ENCODE peak calls at places on chromosomes 4 and X, in eight cellular contexts. One of them, this sample, is unnamed.

GRCh38 chr4:102787096-102787867 is 26.5 kb upstream of the MANBA start:
- DNase-seq in foreskin fibroblast: peak; percentile 58
- DNase-seq in sigmoid colon: no peak
- DNase-seq in BE2C: no peak
- DNase-seq in body of pancreas: no peak
- DNase-seq in breast epithelium: no peak
- DNase-seq in psoas muscle: no peak
- DNase-seq in epithelial cell of proximal tubule: no peak
- DNase-seq in this sample: peak; percentile 62

GRCh38 chr4:151408630-151409469 is at the start of gene FHIP1A:
- DNase-seq in sigmoid colon: peak; percentile 82
- DNase-seq in breast epithelium: peak; percentile 92
- DNase-seq in foreskin fibroblast: peak; percentile 35
- DNase-seq in BE2C: peak; percentile 70
- DNase-seq in epithelial cell of proximal tubule: no peak
- DNase-seq in psoas muscle: peak; percentile 93
- DNase-seq in body of pancreas: peak; percentile 96
- DNase-seq in this sample: peak; percentile 50

GRCh38 chr4:118889313-118889694 is 650 bp downstream of the SYNPO2 start:
- DNase-seq in body of pancreas: no peak
- DNase-seq in breast epithelium: no peak
- DNase-seq in foreskin fibroblast: no peak
- DNase-seq in BE2C: no peak
- DNase-seq in sigmoid colon: peak; percentile 67
- DNase-seq in epithelial cell of proximal tubule: no peak
- DNase-seq in psoas muscle: no peak
- DNase-seq in this sample: no peak

GRCh38 chrX:53287493-53288138 is 6.2 kb upstream of the IQSEC2 start:
- DNase-seq in psoas muscle: peak; percentile 89
- DNase-seq in body of pancreas: peak; percentile 43
- DNase-seq in foreskin fibroblast: peak; percentile 78
- DNase-seq in breast epithelium: peak; percentile 40
- DNase-seq in epithelial cell of proximal tubule: no peak
- DNase-seq in sigmoid colon: peak; percentile 84
- DNase-seq in BE2C: peak; percentile 82
- DNase-seq in this sample: peak; percentile 66

GRCh38 chr4:23857353-23857752 is 32.5 kb downstream of the PPARGC1A start:
- DNase-seq in sigmoid colon: no peak
- DNase-seq in body of pancreas: no peak
- DNase-seq in foreskin fibroblast: no peak
- DNase-seq in breast epithelium: no peak
- DNase-seq in epithelial cell of proximal tubule: no peak
- DNase-seq in psoas muscle: no peak
- DNase-seq in BE2C: no peak
- DNase-seq in this sample: peak; percentile 31

GRCh38 chrX:21802054-21802660 is 37.3 kb upstream of the MBTPS2 start:
- DNase-seq in breast epithelium: no peak
- DNase-seq in BE2C: no peak
- DNase-seq in epithelial cell of proximal tubule: no peak
- DNase-seq in psoas muscle: no peak
- DNase-seq in foreskin fibroblast: no peak
- DNase-seq in sigmoid colon: no peak
- DNase-seq in body of pancreas: no peak
- DNase-seq in this sample: no peak

GRCh38 chr4:76665139-76665538 is 230.1 kb downstream of the SHROOM3 start:
- DNase-seq in epithelial cell of proximal tubule: no peak
- DNase-seq in body of pancreas: peak; percentile 89
- DNase-seq in BE2C: no peak
- DNase-seq in breast epithelium: no peak
- DNase-seq in psoas muscle: no peak
- DNase-seq in foreskin fibroblast: peak; percentile 25
- DNase-seq in sigmoid colon: no peak
- DNase-seq in this sample: peak; percentile 37

GRCh38 chr4:98688416-98689290 is 30.2 kb upstream of the TSPAN5 start:
- DNase-seq in epithelial cell of proximal tubule: no peak
- DNase-seq in sigmoid colon: no peak
- DNase-seq in breast epithelium: no peak
- DNase-seq in body of pancreas: no peak
- DNase-seq in psoas muscle: no peak
- DNase-seq in BE2C: no peak
- DNase-seq in foreskin fibroblast: peak; percentile 90
- DNase-seq in this sample: peak; percentile 36

GRCh38 chrX:84336646-84337045 is 148.6 kb upstream of the RPS6KA6 start:
- DNase-seq in foreskin fibroblast: no peak
- DNase-seq in sigmoid colon: no peak
- DNase-seq in body of pancreas: no peak
- DNase-seq in BE2C: no peak
- DNase-seq in epithelial cell of proximal tubule: no peak
- DNase-seq in breast epithelium: no peak
- DNase-seq in psoas muscle: no peak
- DNase-seq in this sample: no peak

GRCh38 chr4:38412137-38412536 is 251.9 kb upstream of the KLF3 start:
- DNase-seq in sigmoid colon: no peak
- DNase-seq in breast epithelium: no peak
- DNase-seq in epithelial cell of proximal tubule: no peak
- DNase-seq in BE2C: no peak
- DNase-seq in psoas muscle: no peak
- DNase-seq in body of pancreas: no peak
- DNase-seq in foreskin fibroblast: no peak
- DNase-seq in this sample: no peak

GRCh38 chrX:121836000-121836399 is 788.6 kb downstream of the GLUD2 start:
- DNase-seq in sigmoid colon: no peak
- DNase-seq in BE2C: no peak
- DNase-seq in breast epithelium: no peak
- DNase-seq in body of pancreas: no peak
- DNase-seq in foreskin fibroblast: no peak
- DNase-seq in epithelial cell of proximal tubule: peak; percentile 20
- DNase-seq in psoas muscle: no peak
- DNase-seq in this sample: no peak

GRCh38 chr4:151098191-151098590 is 1.2 kb upstream of the RPS3A start:
- DNase-seq in sigmoid colon: peak; percentile 68
- DNase-seq in breast epithelium: no peak
- DNase-seq in body of pancreas: no peak
- DNase-seq in BE2C: no peak
- DNase-seq in psoas muscle: no peak
- DNase-seq in epithelial cell of proximal tubule: no peak
- DNase-seq in foreskin fibroblast: no peak
- DNase-seq in this sample: no peak

GRCh38 chr4:174154455-174154854 is 129.0 kb downstream of the FBXO8 start:
- DNase-seq in body of pancreas: no peak
- DNase-seq in breast epithelium: no peak
- DNase-seq in sigmoid colon: peak; percentile 71
- DNase-seq in psoas muscle: no peak
- DNase-seq in epithelial cell of proximal tubule: peak; percentile 9
- DNase-seq in BE2C: peak; percentile 60
- DNase-seq in foreskin fibroblast: peak; percentile 79
- DNase-seq in this sample: peak; percentile 86

GRCh38 chr4:1771555-1772305 is 21.4 kb upstream of the FGFR3 start:
- DNase-seq in sigmoid colon: no peak
- DNase-seq in BE2C: no peak
- DNase-seq in psoas muscle: no peak
- DNase-seq in epithelial cell of proximal tubule: no peak
- DNase-seq in breast epithelium: no peak
- DNase-seq in foreskin fibroblast: no peak
- DNase-seq in body of pancreas: no peak
- DNase-seq in this sample: no peak

DNA sequence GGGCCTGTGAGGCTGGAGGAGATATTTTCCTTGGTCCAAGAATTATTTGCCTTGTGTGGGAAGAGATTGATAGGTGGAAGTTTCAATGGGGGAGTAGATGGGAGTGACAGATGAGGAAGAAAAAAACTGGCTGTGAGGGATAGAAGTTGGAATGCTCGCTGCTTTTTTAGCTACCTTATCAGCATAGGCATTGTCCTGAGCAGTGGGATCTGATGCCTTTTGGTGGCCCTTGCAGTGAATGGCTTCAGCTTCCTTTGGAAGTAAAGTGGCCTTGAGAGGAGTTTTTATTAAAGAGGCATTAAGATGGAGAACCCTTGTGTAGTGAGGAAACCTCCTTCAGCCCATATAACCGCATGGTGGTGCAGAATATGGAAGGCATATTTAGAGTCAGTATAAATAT is 16.0 kb downstream of the KLKB1 start:
- DNase-seq in psoas muscle: no peak
- DNase-seq in body of pancreas: no peak
- DNase-seq in epithelial cell of proximal tubule: no peak
- DNase-seq in sigmoid colon: no peak
- DNase-seq in BE2C: no peak
- DNase-seq in foreskin fibroblast: no peak
- DNase-seq in breast epithelium: no peak
- DNase-seq in this sample: no peak
- H3K4me3 ChIP-seq in psoas muscle: no peak overlapping the region
- H3K4me3 ChIP-seq in body of pancreas: no peak overlapping the region
- H3K4me3 ChIP-seq in epithelial cell of proximal tubule: no peak overlapping the region
- H3K4me3 ChIP-seq in sigmoid colon: no peak overlapping the region
- H3K4me3 ChIP-seq in BE2C: no peak overlapping the region
- H3K4me3 ChIP-seq in foreskin fibroblast: no peak overlapping the region
- H3K4me3 ChIP-seq in breast epithelium: no peak overlapping the region
- H3K4me3 ChIP-seq in this sample: no peak overlapping the region

GRCh38 chr4:53653484-53654053 is 62.3 kb upstream of the LNX1 start:
- DNase-seq in BE2C: peak; percentile 15
- DNase-seq in sigmoid colon: no peak
- DNase-seq in breast epithelium: peak; percentile 62
- DNase-seq in foreskin fibroblast: peak; percentile 38
- DNase-seq in epithelial cell of proximal tubule: peak; percentile 60
- DNase-seq in body of pancreas: peak; percentile 70
- DNase-seq in psoas muscle: no peak
- DNase-seq in this sample: peak; percentile 31
- TF ChIP-seq CTCF in BE2C: peak; percentile 27
- TF ChIP-seq CTCF in sigmoid colon: no peak
- TF ChIP-seq CTCF in breast epithelium: no peak
- TF ChIP-seq CTCF in foreskin fibroblast: no peak
- TF ChIP-seq CTCF in epithelial cell of proximal tubule: peak; percentile 30
- TF ChIP-seq CTCF in body of pancreas: no peak
- TF ChIP-seq CTCF in psoas muscle: no peak
- TF ChIP-seq CTCF in this sample: no peak

DNA sequence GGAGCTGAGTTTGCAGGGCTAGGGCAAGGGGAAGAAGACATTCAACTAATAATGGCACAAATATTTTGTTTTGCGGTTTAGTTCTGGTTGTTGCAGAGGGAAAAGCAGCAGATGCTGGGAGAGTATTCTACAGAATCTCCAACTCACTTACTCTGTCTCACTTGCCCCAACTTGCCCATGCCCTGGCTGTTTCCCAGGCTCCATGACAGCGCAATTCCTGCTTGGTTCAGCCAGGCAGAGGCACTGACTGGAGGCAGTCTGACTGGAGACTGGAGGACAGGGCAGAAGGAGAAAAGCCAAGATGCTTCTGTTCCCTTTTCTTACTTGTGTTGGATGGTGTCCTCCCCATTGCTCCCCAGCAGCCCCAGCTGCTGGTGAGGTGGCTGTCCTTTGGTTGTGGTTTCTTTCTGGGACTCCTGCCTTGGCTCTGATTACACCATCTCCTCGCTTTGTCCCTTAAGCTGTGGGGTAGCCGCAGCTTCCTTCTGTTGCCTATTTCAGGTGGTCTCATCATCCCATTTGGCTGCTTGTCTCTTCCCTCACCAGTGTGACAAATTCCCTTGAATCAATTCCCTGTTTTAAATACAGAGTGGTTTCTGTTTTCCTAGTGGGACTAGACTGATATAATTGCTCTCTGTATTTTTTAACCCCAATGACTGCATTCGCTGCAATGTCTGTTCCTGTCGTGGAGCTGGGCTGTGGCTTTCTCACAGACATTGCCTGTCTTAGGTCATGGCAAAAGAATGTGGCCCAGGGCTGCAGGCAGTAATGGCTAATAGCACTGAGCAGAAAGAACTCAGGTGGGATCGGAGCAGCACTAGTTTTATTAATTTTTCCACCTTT is 24.2 kb upstream of the RASL11B start:
- DNase-seq in BE2C: no peak
- DNase-seq in foreskin fibroblast: peak; percentile 61
- DNase-seq in breast epithelium: peak; percentile 76
- DNase-seq in psoas muscle: no peak
- DNase-seq in sigmoid colon: no peak
- DNase-seq in body of pancreas: peak; percentile 41
- DNase-seq in epithelial cell of proximal tubule: peak; percentile 29
- DNase-seq in this sample: peak; percentile 21
- H3K4me3 ChIP-seq in BE2C: no peak overlapping the region
- H3K4me3 ChIP-seq in foreskin fibroblast: no peak overlapping the region
- H3K4me3 ChIP-seq in breast epithelium: no peak overlapping the region
- H3K4me3 ChIP-seq in psoas muscle: no peak overlapping the region
- H3K4me3 ChIP-seq in sigmoid colon: no peak overlapping the region
- H3K4me3 ChIP-seq in body of pancreas: no peak overlapping the region
- H3K4me3 ChIP-seq in epithelial cell of proximal tubule: no peak overlapping the region
- H3K4me3 ChIP-seq in this sample: no peak overlapping the region

GRCh38 chrX:148552775-148553174 is 52.4 kb downstream of the AFF2 start:
- DNase-seq in BE2C: no peak
- DNase-seq in body of pancreas: no peak
- DNase-seq in psoas muscle: no peak
- DNase-seq in sigmoid colon: no peak
- DNase-seq in epithelial cell of proximal tubule: no peak
- DNase-seq in breast epithelium: no peak
- DNase-seq in foreskin fibroblast: no peak
- DNase-seq in this sample: no peak
- TF ChIP-seq CTCF in BE2C: no peak
- TF ChIP-seq CTCF in body of pancreas: no peak
- TF ChIP-seq CTCF in psoas muscle: no peak
- TF ChIP-seq CTCF in sigmoid colon: no peak
- TF ChIP-seq CTCF in epithelial cell of proximal tubule: peak; percentile 29
- TF ChIP-seq CTCF in breast epithelium: no peak
- TF ChIP-seq CTCF in foreskin fibroblast: no peak
- TF ChIP-seq CTCF in this sample: peak; percentile 14

GRCh38 chr4:54654753-54655152 is 3.0 kb upstream of the KIT start:
- DNase-seq in epithelial cell of proximal tubule: no peak
- DNase-seq in BE2C: no peak
- DNase-seq in breast epithelium: no peak
- DNase-seq in foreskin fibroblast: no peak
- DNase-seq in psoas muscle: no peak
- DNase-seq in sigmoid colon: no peak
- DNase-seq in body of pancreas: no peak
- DNase-seq in this sample: no peak

GRCh38 chr4:54657556-54658313 is at the start of gene KIT:
- DNase-seq in foreskin fibroblast: peak; percentile 30
- DNase-seq in epithelial cell of proximal tubule: no peak
- DNase-seq in BE2C: peak; percentile 56
- DNase-seq in breast epithelium: peak; percentile 29
- DNase-seq in psoas muscle: peak; percentile 69
- DNase-seq in body of pancreas: peak; percentile 32
- DNase-seq in sigmoid colon: peak; percentile 71
- DNase-seq in this sample: peak; percentile 13

GRCh38 chr4:54658321-54659093 is 750 bp downstream of the KIT start:
- DNase-seq in psoas muscle: peak; percentile 56
- DNase-seq in sigmoid colon: no peak
- DNase-seq in BE2C: peak; percentile 55
- DNase-seq in epithelial cell of proximal tubule: no peak
- DNase-seq in body of pancreas: peak; percentile 61
- DNase-seq in foreskin fibroblast: peak; percentile 45
- DNase-seq in breast epithelium: peak; percentile 47
- DNase-seq in this sample: peak; percentile 34

GRCh38 chr4:54659213-54660144 is 1.7 kb downstream of the KIT start:
- DNase-seq in psoas muscle: no peak
- DNase-seq in BE2C: no peak
- DNase-seq in breast epithelium: peak; percentile 32
- DNase-seq in sigmoid colon: no peak
- DNase-seq in epithelial cell of proximal tubule: no peak
- DNase-seq in body of pancreas: peak; percentile 34
- DNase-seq in foreskin fibroblast: peak; percentile 15
- DNase-seq in this sample: peak; percentile 18

GRCh38 chr4:54657194-54657555 is 582 bp upstream of the KIT start:
- DNase-seq in epithelial cell of proximal tubule: no peak
- DNase-seq in foreskin fibroblast: no peak
- DNase-seq in psoas muscle: no peak
- DNase-seq in sigmoid colon: no peak
- DNase-seq in BE2C: no peak
- DNase-seq in breast epithelium: no peak
- DNase-seq in body of pancreas: no peak
- DNase-seq in this sample: no peak
- H3K4me3 ChIP-seq in epithelial cell of proximal tubule: no peak overlapping the region
- H3K4me3 ChIP-seq in foreskin fibroblast: peak overlapping the region; percentile 82
- H3K4me3 ChIP-seq in psoas muscle: peak overlapping the region; percentile 69
- H3K4me3 ChIP-seq in sigmoid colon: peak overlapping the region; percentile 39
- H3K4me3 ChIP-seq in BE2C: peak overlapping the region; percentile 44
- H3K4me3 ChIP-seq in breast epithelium: peak overlapping the region; percentile 76
- H3K4me3 ChIP-seq in body of pancreas: no peak overlapping the region
- H3K4me3 ChIP-seq in this sample: no peak overlapping the region